ENCODE peak calls at places on chromosomes 1 and 21, in six cellular contexts. One of them, this sample, is unnamed.

GRCh38 chr1:230403442-230403841 is 22.7 kb downstream of the PGBD5 start:
- DNase-seq in OCI-LY7: no peak
- DNase-seq in hepatocyte: no peak
- DNase-seq in GM23338: peak; percentile 59
- DNase-seq in SK-N-SH: no peak
- DNase-seq in HCT116: no peak
- DNase-seq in this sample: no peak

GRCh38 chr1:14975119-14975518 is 178.4 kb upstream of the TMEM51 start:
- DNase-seq in OCI-LY7: no peak
- DNase-seq in hepatocyte: no peak
- DNase-seq in GM23338: no peak
- DNase-seq in SK-N-SH: no peak
- DNase-seq in HCT116: no peak
- DNase-seq in this sample: no peak

GRCh38 chr1:55725378-55725777 is 510.2 kb upstream of the USP24 start:
- DNase-seq in OCI-LY7: no peak
- DNase-seq in hepatocyte: no peak
- DNase-seq in GM23338: no peak
- DNase-seq in SK-N-SH: no peak
- DNase-seq in HCT116: no peak
- DNase-seq in this sample: peak; percentile 93

GRCh38 chr1:221991221-221991620 is 249.3 kb upstream of the DUSP10 start:
- DNase-seq in OCI-LY7: no peak
- DNase-seq in hepatocyte: no peak
- DNase-seq in GM23338: no peak
- DNase-seq in SK-N-SH: no peak
- DNase-seq in HCT116: no peak
- DNase-seq in this sample: peak; percentile 49

GRCh38 chr1:21645550-21645949 is 23.6 kb downstream of the RAP1GAP start:
- DNase-seq in OCI-LY7: no peak
- DNase-seq in hepatocyte: no peak
- DNase-seq in GM23338: no peak
- DNase-seq in SK-N-SH: peak; percentile 56
- DNase-seq in HCT116: no peak
- DNase-seq in this sample: no peak

GRCh38 chr1:229318056-229318455 is 24.8 kb downstream of the CCSAP start:
- DNase-seq in OCI-LY7: no peak
- DNase-seq in hepatocyte: no peak
- DNase-seq in GM23338: no peak
- DNase-seq in SK-N-SH: no peak
- DNase-seq in HCT116: no peak
- DNase-seq in this sample: no peak

GRCh38 chr1:210715072-210715471 is 386.4 kb downstream of the HHAT start:
- DNase-seq in OCI-LY7: no peak
- DNase-seq in hepatocyte: no peak
- DNase-seq in GM23338: no peak
- DNase-seq in SK-N-SH: no peak
- DNase-seq in HCT116: no peak
- DNase-seq in this sample: no peak

GRCh38 chr21:14712121-14712520 is 166.0 kb upstream of the SAMSN1 start:
- DNase-seq in OCI-LY7: no peak
- DNase-seq in hepatocyte: no peak
- DNase-seq in GM23338: no peak
- DNase-seq in SK-N-SH: no peak
- DNase-seq in HCT116: no peak
- DNase-seq in this sample: peak; percentile 74

GRCh38 chr1:116824631-116825399 is 70.6 kb downstream of the CD2 start:
- DNase-seq in OCI-LY7: no peak
- DNase-seq in hepatocyte: no peak
- DNase-seq in GM23338: peak; percentile 25
- DNase-seq in SK-N-SH: peak; percentile 15
- DNase-seq in HCT116: no peak
- DNase-seq in this sample: no peak

GRCh38 chr1:11893907-11894251 is 32.3 kb downstream of the KIAA2013 start:
- DNase-seq in OCI-LY7: peak; percentile 76
- DNase-seq in hepatocyte: peak; percentile 79
- DNase-seq in GM23338: peak; percentile 84
- DNase-seq in SK-N-SH: peak; percentile 90
- DNase-seq in HCT116: peak; percentile 34
- DNase-seq in this sample: peak; percentile 73

GRCh38 chr1:19013826-19014548 is 57.5 kb upstream of the IFFO2 start:
- DNase-seq in OCI-LY7: no peak
- DNase-seq in hepatocyte: peak; percentile 66
- DNase-seq in GM23338: no peak
- DNase-seq in SK-N-SH: no peak
- DNase-seq in HCT116: no peak
- DNase-seq in this sample: no peak

GRCh38 chr1:177346960-177347359 is 176.2 kb downstream of the BRINP2 start:
- DNase-seq in OCI-LY7: no peak
- DNase-seq in hepatocyte: peak; percentile 59
- DNase-seq in GM23338: no peak
- DNase-seq in SK-N-SH: no peak
- DNase-seq in HCT116: no peak
- DNase-seq in this sample: no peak

GRCh38 chr1:234893725-234894630 is 234.7 kb downstream of the TOMM20 start:
- DNase-seq in OCI-LY7: no peak
- DNase-seq in hepatocyte: no peak
- DNase-seq in GM23338: no peak
- DNase-seq in SK-N-SH: no peak
- DNase-seq in HCT116: no peak
- DNase-seq in this sample: peak; percentile 70

GRCh38 chr1:222369991-222370910 is 177.7 kb downstream of the HHIPL2 start:
- DNase-seq in OCI-LY7: no peak
- DNase-seq in hepatocyte: peak; percentile 26
- DNase-seq in GM23338: no peak
- DNase-seq in SK-N-SH: no peak
- DNase-seq in HCT116: no peak
- DNase-seq in this sample: peak; percentile 53

GRCh38 chr1:156801409-156802121 is 15.1 kb downstream of the SH2D2A start:
- DNase-seq in OCI-LY7: no peak
- DNase-seq in hepatocyte: peak; percentile 30
- DNase-seq in GM23338: no peak
- DNase-seq in SK-N-SH: peak; percentile 87
- DNase-seq in HCT116: no peak
- DNase-seq in this sample: no peak

GRCh38 chr1:161176468-161177111 is 717 bp downstream of the B4GALT3 start:
- DNase-seq in OCI-LY7: peak; percentile 28
- DNase-seq in hepatocyte: no peak
- DNase-seq in GM23338: no peak
- DNase-seq in SK-N-SH: no peak
- DNase-seq in HCT116: no peak
- DNase-seq in this sample: no peak

GRCh38 chr1:203378529-203379271 is 27.8 kb upstream of the FMOD start:
- DNase-seq in OCI-LY7: no peak
- DNase-seq in hepatocyte: peak; percentile 62
- DNase-seq in GM23338: no peak
- DNase-seq in SK-N-SH: no peak
- DNase-seq in HCT116: no peak
- DNase-seq in this sample: no peak

GRCh38 chr1:3932156-3932555 is 32.1 kb upstream of the C1orf174 start:
- DNase-seq in OCI-LY7: no peak
- DNase-seq in hepatocyte: no peak
- DNase-seq in GM23338: no peak
- DNase-seq in SK-N-SH: no peak
- DNase-seq in HCT116: no peak
- DNase-seq in this sample: no peak

GRCh38 chr1:53484705-53485477 is 25.7 kb downstream of the DMRTB1 start:
- DNase-seq in OCI-LY7: no peak
- DNase-seq in hepatocyte: no peak
- DNase-seq in GM23338: no peak
- DNase-seq in SK-N-SH: no peak
- DNase-seq in HCT116: no peak
- DNase-seq in this sample: no peak

GRCh38 chr1:228416217-228416971 is at the start of gene TRIM17:
- DNase-seq in OCI-LY7: no peak
- DNase-seq in hepatocyte: peak; percentile 77
- DNase-seq in GM23338: peak; percentile 94
- DNase-seq in SK-N-SH: peak; percentile 90
- DNase-seq in HCT116: no peak
- DNase-seq in this sample: no peak

GRCh38 chr1:245084551-245084950 is 70.2 kb upstream of the KIF26B start:
- DNase-seq in OCI-LY7: no peak
- DNase-seq in hepatocyte: no peak
- DNase-seq in GM23338: no peak
- DNase-seq in SK-N-SH: no peak
- DNase-seq in HCT116: no peak
- DNase-seq in this sample: no peak

GRCh38 chr1:34978926-34979325 is 6.2 kb downstream of the TMEM35B start:
- DNase-seq in OCI-LY7: no peak
- DNase-seq in hepatocyte: no peak
- DNase-seq in GM23338: no peak
- DNase-seq in SK-N-SH: no peak
- DNase-seq in HCT116: no peak
- DNase-seq in this sample: no peak

GRCh38 chr1:43991476-43992231 is at the start of gene CCDC24:
- DNase-seq in OCI-LY7: peak; percentile 71
- DNase-seq in hepatocyte: peak; percentile 92
- DNase-seq in GM23338: peak; percentile 85
- DNase-seq in SK-N-SH: peak; percentile 91
- DNase-seq in HCT116: peak; percentile 63
- DNase-seq in this sample: peak; percentile 87

GRCh38 chr1:61254629-61255323 is 172.4 kb downstream of the NFIA start:
- DNase-seq in OCI-LY7: no peak
- DNase-seq in hepatocyte: peak; percentile 45
- DNase-seq in GM23338: no peak
- DNase-seq in SK-N-SH: peak; percentile 36
- DNase-seq in HCT116: no peak
- DNase-seq in this sample: peak; percentile 44

GRCh38 chr1:217586586-217586985 is 44.3 kb downstream of the GPATCH2 start:
- DNase-seq in OCI-LY7: no peak
- DNase-seq in hepatocyte: no peak
- DNase-seq in GM23338: no peak
- DNase-seq in SK-N-SH: no peak
- DNase-seq in HCT116: no peak
- DNase-seq in this sample: no peak

GRCh38 chr21:45724345-45724961 is 80.9 kb downstream of the PCBP3 start:
- DNase-seq in OCI-LY7: no peak
- DNase-seq in hepatocyte: no peak
- DNase-seq in GM23338: no peak
- DNase-seq in SK-N-SH: no peak
- DNase-seq in HCT116: no peak
- DNase-seq in this sample: no peak

GRCh38 chr1:119367332-119368124 is 1.1 kb upstream of the HAO2 start:
- DNase-seq in OCI-LY7: peak; percentile 9
- DNase-seq in hepatocyte: peak; percentile 53
- DNase-seq in GM23338: peak; percentile 79
- DNase-seq in SK-N-SH: peak; percentile 35
- DNase-seq in HCT116: peak; percentile 27
- DNase-seq in this sample: peak; percentile 74

GRCh38 chr1:23433122-23433521 is 8.6 kb upstream of the TCEA3 start:
- DNase-seq in OCI-LY7: no peak
- DNase-seq in hepatocyte: no peak
- DNase-seq in GM23338: no peak
- DNase-seq in SK-N-SH: no peak
- DNase-seq in HCT116: no peak
- DNase-seq in this sample: no peak

GRCh38 chr1:23427550-23427949 is 3.0 kb upstream of the TCEA3 start:
- DNase-seq in OCI-LY7: no peak
- DNase-seq in hepatocyte: no peak
- DNase-seq in GM23338: no peak
- DNase-seq in SK-N-SH: no peak
- DNase-seq in HCT116: no peak
- DNase-seq in this sample: no peak

GRCh38 chr1:23431431-23431830 is 6.9 kb upstream of the TCEA3 start:
- DNase-seq in OCI-LY7: no peak
- DNase-seq in hepatocyte: no peak
- DNase-seq in GM23338: no peak
- DNase-seq in SK-N-SH: no peak
- DNase-seq in HCT116: no peak
- DNase-seq in this sample: no peak

GRCh38 chr1:23428136-23428905 is 3.8 kb upstream of the TCEA3 start:
- DNase-seq in OCI-LY7: no peak
- DNase-seq in hepatocyte: no peak
- DNase-seq in GM23338: no peak
- DNase-seq in SK-N-SH: no peak
- DNase-seq in HCT116: no peak
- DNase-seq in this sample: no peak

GRCh38 chr1:23430803-23431202 is 6.3 kb upstream of the TCEA3 start:
- DNase-seq in OCI-LY7: no peak
- DNase-seq in hepatocyte: no peak
- DNase-seq in GM23338: no peak
- DNase-seq in SK-N-SH: no peak
- DNase-seq in HCT116: no peak
- DNase-seq in this sample: no peak
- TF ChIP-seq EZH2phosphoT487 in OCI-LY7: no peak
- TF ChIP-seq EZH2phosphoT487 in hepatocyte: no peak
- TF ChIP-seq EZH2phosphoT487 in GM23338: no peak
- TF ChIP-seq EZH2phosphoT487 in SK-N-SH: no peak
- TF ChIP-seq EZH2phosphoT487 in HCT116: no peak
- TF ChIP-seq EZH2phosphoT487 in this sample: no peak

GRCh38 chr1:30405631-30406212 is 317.7 kb downstream of the MATN1 start:
- DNase-seq in OCI-LY7: no peak
- DNase-seq in hepatocyte: no peak
- DNase-seq in GM23338: no peak
- DNase-seq in SK-N-SH: no peak
- DNase-seq in HCT116: no peak
- DNase-seq in this sample: no peak

GRCh38 chr1:30403061-30403645 is 320.2 kb downstream of the MATN1 start:
- DNase-seq in OCI-LY7: no peak
- DNase-seq in hepatocyte: no peak
- DNase-seq in GM23338: no peak
- DNase-seq in SK-N-SH: no peak
- DNase-seq in HCT116: no peak
- DNase-seq in this sample: no peak

GRCh38 chr1:30403732-30404131 is 319.7 kb downstream of the MATN1 start:
- DNase-seq in OCI-LY7: no peak
- DNase-seq in hepatocyte: no peak
- DNase-seq in GM23338: no peak
- DNase-seq in SK-N-SH: no peak
- DNase-seq in HCT116: no peak
- DNase-seq in this sample: no peak

GRCh38 chr1:30405081-30405480 is 318.3 kb downstream of the MATN1 start:
- DNase-seq in OCI-LY7: no peak
- DNase-seq in hepatocyte: no peak
- DNase-seq in GM23338: no peak
- DNase-seq in SK-N-SH: no peak
- DNase-seq in HCT116: no peak
- DNase-seq in this sample: no peak

GRCh38 chr1:30404341-30404740 is 319.0 kb downstream of the MATN1 start:
- DNase-seq in OCI-LY7: no peak
- DNase-seq in hepatocyte: no peak
- DNase-seq in GM23338: no peak
- DNase-seq in SK-N-SH: no peak
- DNase-seq in HCT116: no peak
- DNase-seq in this sample: no peak
- TF ChIP-seq EZH2phosphoT487 in OCI-LY7: no peak
- TF ChIP-seq EZH2phosphoT487 in hepatocyte: no peak
- TF ChIP-seq EZH2phosphoT487 in GM23338: no peak
- TF ChIP-seq EZH2phosphoT487 in SK-N-SH: no peak
- TF ChIP-seq EZH2phosphoT487 in HCT116: no peak
- TF ChIP-seq EZH2phosphoT487 in this sample: no peak

GRCh38 chr21:41997657-41998056 is 12.5 kb downstream of the ZBTB21 start:
- DNase-seq in OCI-LY7: no peak
- DNase-seq in hepatocyte: no peak
- DNase-seq in GM23338: no peak
- DNase-seq in SK-N-SH: no peak
- DNase-seq in HCT116: no peak
- DNase-seq in this sample: no peak
- TF ChIP-seq EZH2phosphoT487 in OCI-LY7: no peak
- TF ChIP-seq EZH2phosphoT487 in hepatocyte: no peak
- TF ChIP-seq EZH2phosphoT487 in GM23338: no peak
- TF ChIP-seq EZH2phosphoT487 in SK-N-SH: no peak
- TF ChIP-seq EZH2phosphoT487 in HCT116: no peak
- TF ChIP-seq EZH2phosphoT487 in this sample: no peak

GRCh38 chr1:212688338-212689047 is 11.1 kb downstream of the BATF3 start:
- DNase-seq in OCI-LY7: no peak
- DNase-seq in hepatocyte: peak; percentile 27
- DNase-seq in GM23338: no peak
- DNase-seq in SK-N-SH: no peak
- DNase-seq in HCT116: no peak
- DNase-seq in this sample: no peak
- TF ChIP-seq EZH2phosphoT487 in OCI-LY7: no peak
- TF ChIP-seq EZH2phosphoT487 in hepatocyte: no peak
- TF ChIP-seq EZH2phosphoT487 in GM23338: no peak
- TF ChIP-seq EZH2phosphoT487 in SK-N-SH: no peak
- TF ChIP-seq EZH2phosphoT487 in HCT116: no peak
- TF ChIP-seq EZH2phosphoT487 in this sample: no peak